ENCODE peak calls at places on chromosomes 3 and 15, in ten cellular contexts. K is NCI-H1092 treated with DMSO at 0.1 percent for 48 hours; U is upper lobe of right lung; M is stimulated activated CD8-positive, alpha-beta memory T cell treated with anti-CD3 and anti-CD28 coated beads, Interleukin-2, amount 100 ng/mL, for 48 hours; Q is brain microvascular endothelial cell; L is RCC 7860; A is activated gamma-delta T cell treated with Interleukin-2 at 50 U/mL for 16 hours; W is ELF-1; I is fibroblast of lung; N is cardiac fibroblast. E is an unnamed sample.

GRCh38 chr15:85692873-85693272 is 101.9 kb downstream of the KLHL25 start:
- DNase-seq in W (no peak), Q (no peak), L (no peak), K (no peak), N (no peak), M (no peak), I (no peak), U (no peak), A (peak), E (no peak)

GRCh38 chr3:187360523-187361060 is 7.6 kb upstream of the RTP4 start:
- DNase-seq in I (no peak), K (peak), Q (no peak), M (no peak), L (no peak), U (no peak), N (no peak), W (no peak), A (no peak), E (no peak)

GRCh38 chr3:100425321-100425720 is 24.0 kb downstream of the LNP1 start:
- DNase-seq in A (no peak), L (no peak), U (no peak), K (no peak), W (no peak), N (peak), I (no peak), M (no peak), Q (no peak), E (no peak)

GRCh38 chr3:159458010-159458409 is 530.6 kb upstream of the IL12A start:
- DNase-seq in K (no peak), M (no peak), I (peak), A (no peak), U (no peak), Q (peak), L (peak), N (peak), W (no peak), E (peak)

GRCh38 chr15:62138124-62138523 is 27.0 kb downstream of the C2CD4B start:
- DNase-seq in M (no peak), A (no peak), I (peak), Q (peak), W (no peak), L (peak), N (peak), K (no peak), U (no peak), E (no peak)

GRCh38 chr15:66763186-66764066 is 61.4 kb downstream of the SMAD6 start:
- DNase-seq in Q (no peak), U (peak), N (no peak), M (no peak), K (peak), W (no peak), I (no peak), L (no peak), A (no peak), E (peak)

GRCh38 chr3:126431103-126431534 is 36.4 kb downstream of the CFAP100 start:
- DNase-seq in N (no peak), L (no peak), I (no peak), A (no peak), K (no peak), Q (no peak), W (no peak), M (no peak), U (no peak), E (no peak)

GRCh38 chr15:38154837-38155236 is 97.8 kb upstream of the SPRED1 start:
- DNase-seq in K (no peak), N (no peak), Q (no peak), L (no peak), W (no peak), A (no peak), M (no peak), I (no peak), U (no peak), E (no peak)

GRCh38 chr3:100263583-100263982 is 2.8 kb downstream of the TBC1D23 start:
- DNase-seq in Q (no peak), W (peak), I (no peak), L (no peak), M (no peak), N (no peak), K (no peak), U (no peak), A (no peak), E (no peak)

GRCh38 chr15:90799639-90800038 is 68.7 kb upstream of the FURIN start:
- DNase-seq in W (no peak), Q (no peak), L (no peak), M (no peak), K (no peak), U (no peak), A (no peak), N (no peak), I (no peak), E (no peak)

GRCh38 chr15:84911879-84912660 is 27.6 kb downstream of the SLC28A1 start:
- DNase-seq in Q (peak), N (peak), U (no peak), A (no peak), W (no peak), L (peak), K (no peak), I (peak), M (no peak), E (peak)

GRCh38 chr3:113271189-113271588 is 59.8 kb downstream of the BOC start:
- DNase-seq in K (no peak), I (no peak), U (no peak), W (no peak), L (no peak), Q (no peak), A (no peak), M (no peak), N (no peak), E (no peak)

GRCh38 chr15:66625974-66626373 is 60.2 kb upstream of the LCTL start:
- DNase-seq in M (no peak), Q (no peak), A (no peak), N (no peak), I (no peak), W (no peak), L (no peak), K (no peak), U (no peak), E (no peak)

GRCh38 chr15:50355612-50355905 is 561 bp upstream of the GABPB1 start:
- DNase-seq in M (no peak), U (no peak), W (no peak), L (no peak), Q (no peak), I (no peak), K (no peak), N (no peak), A (no peak), E (no peak)

GRCh38 chr15:27796405-27797085 is 302.6 kb downstream of the OCA2 start:
- DNase-seq in A (no peak), L (no peak), N (no peak), I (no peak), W (no peak), U (no peak), K (peak), Q (no peak), M (no peak), E (no peak)

GRCh38 chr15:27639595-27639994 is 459.5 kb downstream of the OCA2 start:
- DNase-seq in Q (no peak), K (no peak), I (no peak), L (no peak), A (no peak), W (no peak), M (no peak), U (no peak), N (no peak), E (no peak)

GRCh38 chr3:65638301-65638700 is 400.4 kb downstream of the MAGI1 start:
- DNase-seq in Q (no peak), U (no peak), L (no peak), I (no peak), K (no peak), A (no peak), N (no peak), M (no peak), W (no peak), E (no peak)

GRCh38 chr15:38610748-38611147 is 46.1 kb upstream of the RASGRP1 start:
- DNase-seq in W (no peak), L (no peak), I (no peak), N (no peak), K (no peak), A (no peak), M (no peak), Q (no peak), U (no peak), E (no peak)

GRCh38 chr3:36969540-36970432 is 23.1 kb downstream of the EPM2AIP1 start:
- DNase-seq in W (peak), M (no peak), I (peak), L (peak), U (no peak), K (peak), Q (peak), N (peak), A (peak), E (no peak)

GRCh38 chr3:45864760-45865567 is 21.4 kb upstream of the CCR9 start:
- DNase-seq in N (no peak), K (no peak), U (no peak), L (no peak), Q (no peak), M (peak), I (no peak), W (no peak), A (no peak), E (no peak)

GRCh38 chr3:197600796-197601565 is 45.2 kb upstream of the BDH1 start:
- DNase-seq in I (peak), K (no peak), U (no peak), Q (peak), A (no peak), M (no peak), N (peak), W (no peak), L (peak), E (no peak)

GRCh38 chr15:83717010-83717409 is 63.1 kb downstream of the ADAMTSL3 start:
- DNase-seq in Q (no peak), L (no peak), W (no peak), M (no peak), K (no peak), N (no peak), A (no peak), I (no peak), U (no peak), E (no peak)